ENCODE peak calls at places on chromosomes 3 and 15, in eight cellular contexts. B, U, D, O, T, S, A and C are unnamed samples.

GRCh38 chr3:14565791-14566588 is 25.8 kb upstream of the GRIP2 start:
- DNase-seq in T (no peak), O (no peak), D (no peak), B (no peak), S (no peak), A (no peak), U (no peak), C (no peak)

GRCh38 chr15:77983091-77983707 is 94.3 kb downstream of the TBC1D2B start:
- DNase-seq in S (no peak), B (no peak), T (no peak), A (no peak), U (no peak), O (no peak), D (no peak), C (no peak)

GRCh38 chr15:69974321-69974720 is 123.4 kb downstream of the TLE3 start:
- DNase-seq in S (no peak), D (no peak), T (no peak), U (no peak), A (no peak), B (peak; percentile 34), O (no peak), C (no peak)

GRCh38 chr3:194690501-194691372 is 5.1 kb downstream of the FAM43A start:
- DNase-seq in A (peak; percentile 21), O (no peak), U (no peak), T (peak; percentile 74), B (no peak), S (no peak), D (no peak), C (no peak)

GRCh38 chr3:192571197-192571791 is 156.0 kb downstream of the FGF12 start:
- DNase-seq in B (no peak), U (no peak), O (no peak), A (peak; percentile 51), S (peak; percentile 4), T (peak; percentile 72), D (peak; percentile 2), C (peak; percentile 57)

GRCh38 chr3:168545591-168545990 is 449.9 kb upstream of the GOLIM4 start:
- DNase-seq in O (no peak), U (no peak), T (no peak), D (no peak), S (peak; percentile 7), B (no peak), A (no peak), C (no peak)

GRCh38 chr3:170458285-170458684 is 39.6 kb downstream of the CLDN11 start:
- DNase-seq in T (no peak), U (no peak), A (no peak), O (no peak), D (no peak), B (no peak), S (no peak), C (no peak)

GRCh38 chr3:57100046-57100695 is 39.7 kb downstream of the SPATA12 start:
- DNase-seq in O (no peak), S (peak; percentile 54), T (peak; percentile 83), U (no peak), A (no peak), D (peak; percentile 65), B (peak; percentile 63), C (no peak)

GRCh38 chr3:178849220-178849910 is 222.2 kb downstream of the ZMAT3 start:
- DNase-seq in T (no peak), A (no peak), S (no peak), O (no peak), U (no peak), D (no peak), B (no peak), C (no peak)

GRCh38 chr3:141289228-141289772 is 57.7 kb downstream of the PXYLP1 start:
- DNase-seq in U (no peak), D (no peak), B (no peak), T (no peak), A (no peak), S (no peak), O (no peak), C (no peak)

GRCh38 chr3:72665701-72666443 is 182.4 kb downstream of the SHQ1 start:
- DNase-seq in S (no peak), T (peak; percentile 50), O (no peak), A (no peak), D (peak; percentile 62), B (peak; percentile 55), U (peak; percentile 21), C (no peak)

GRCh38 chr3:27311400-27311799 is 57.8 kb downstream of the NEK10 start:
- DNase-seq in B (no peak), D (no peak), U (no peak), A (no peak), S (no peak), O (no peak), T (peak; percentile 65), C (no peak)

GRCh38 chr3:152043620-152044019 is 170.2 kb downstream of the SUCNR1 start:
- DNase-seq in A (no peak), U (no peak), S (no peak), T (no peak), B (no peak), D (no peak), O (no peak), C (no peak)

GRCh38 chr15:74197176-74197965 is 5.2 kb downstream of the STRA6 start:
- DNase-seq in D (no peak), B (no peak), T (no peak), O (no peak), U (no peak), S (no peak), A (no peak), C (no peak)

GRCh38 chr3:111539351-111540331 is 2.4 kb upstream of the CD96 start:
- DNase-seq in S (peak; percentile 34), B (peak; percentile 68), T (no peak), U (no peak), D (peak; percentile 56), O (no peak), A (peak; percentile 21), C (peak; percentile 66)

GRCh38 chr3:5014431-5014830 is 35.2 kb downstream of the BHLHE40 start:
- DNase-seq in B (no peak), A (no peak), O (no peak), D (no peak), S (no peak), U (no peak), T (no peak), C (no peak)

GRCh38 chr3:19070325-19070724 is 78.0 kb upstream of the KCNH8 start:
- DNase-seq in U (no peak), A (no peak), D (no peak), B (no peak), S (no peak), T (no peak), O (no peak), C (no peak)